ENCODE peak calls at places on chromosomes 12 and 14, in five cellular contexts. S, T, Z, D and W are unnamed samples.

GRCh38 chr14:92586001-92586947 is 72.7 kb downstream of the RIN3 start:
- DNase-seq in S (no peak), T (peak), Z (no peak), D (no peak), W (peak)

GRCh38 chr12:130706885-130707570 is 9.1 kb downstream of the RIMBP2 start:
- DNase-seq in S (no peak), T (no peak), Z (no peak), D (no peak), W (no peak)

GRCh38 chr12:92059976-92060375 is 85.7 kb downstream of the BTG1 start:
- DNase-seq in S (no peak), T (peak), Z (no peak), D (no peak), W (peak)

GRCh38 chr12:11650279-11650696 is 814 bp downstream of the ETV6 start:
- DNase-seq in S (no peak), T (no peak), Z (peak), D (no peak), W (no peak)

GRCh38 chr12:132646850-132647249 is 28.3 kb downstream of the P2RX2 start:
- DNase-seq in S (peak), T (no peak), Z (no peak), D (no peak), W (no peak)

GRCh38 chr12:5014269-5014668 is 29.4 kb upstream of the KCNA5 start:
- DNase-seq in S (no peak), T (peak), Z (no peak), D (no peak), W (peak)

GRCh38 chr12:67621112-67621511 is 27.4 kb upstream of the DYRK2 start:
- DNase-seq in S (no peak), T (no peak), Z (no peak), D (no peak), W (no peak)

GRCh38 chr14:68568907-68569545 is 223.8 kb downstream of the ZFP36L1 start:
- DNase-seq in S (no peak), T (no peak), Z (no peak), D (no peak), W (no peak)

GRCh38 chr14:75434557-75435248 is 6.9 kb downstream of the JDP2 start:
- DNase-seq in S (no peak), T (no peak), Z (no peak), D (no peak), W (no peak)

GRCh38 chr12:19199322-19199721 is 69.8 kb downstream of the PLEKHA5 start:
- DNase-seq in S (no peak), T (no peak), Z (no peak), D (no peak), W (no peak)

GRCh38 chr14:95614335-95614734 is 71.9 kb upstream of the TCL1B start:
- DNase-seq in S (no peak), T (no peak), Z (no peak), D (no peak), W (peak)

GRCh38 chr12:52539024-52539820 is 13.7 kb downstream of the KRT71 start:
- DNase-seq in S (no peak), T (peak), Z (no peak), D (no peak), W (peak)

GRCh38 chr12:66074561-66074960 is 56.0 kb downstream of the LLPH start:
- DNase-seq in S (no peak), T (peak), Z (no peak), D (no peak), W (peak)

DNA sequence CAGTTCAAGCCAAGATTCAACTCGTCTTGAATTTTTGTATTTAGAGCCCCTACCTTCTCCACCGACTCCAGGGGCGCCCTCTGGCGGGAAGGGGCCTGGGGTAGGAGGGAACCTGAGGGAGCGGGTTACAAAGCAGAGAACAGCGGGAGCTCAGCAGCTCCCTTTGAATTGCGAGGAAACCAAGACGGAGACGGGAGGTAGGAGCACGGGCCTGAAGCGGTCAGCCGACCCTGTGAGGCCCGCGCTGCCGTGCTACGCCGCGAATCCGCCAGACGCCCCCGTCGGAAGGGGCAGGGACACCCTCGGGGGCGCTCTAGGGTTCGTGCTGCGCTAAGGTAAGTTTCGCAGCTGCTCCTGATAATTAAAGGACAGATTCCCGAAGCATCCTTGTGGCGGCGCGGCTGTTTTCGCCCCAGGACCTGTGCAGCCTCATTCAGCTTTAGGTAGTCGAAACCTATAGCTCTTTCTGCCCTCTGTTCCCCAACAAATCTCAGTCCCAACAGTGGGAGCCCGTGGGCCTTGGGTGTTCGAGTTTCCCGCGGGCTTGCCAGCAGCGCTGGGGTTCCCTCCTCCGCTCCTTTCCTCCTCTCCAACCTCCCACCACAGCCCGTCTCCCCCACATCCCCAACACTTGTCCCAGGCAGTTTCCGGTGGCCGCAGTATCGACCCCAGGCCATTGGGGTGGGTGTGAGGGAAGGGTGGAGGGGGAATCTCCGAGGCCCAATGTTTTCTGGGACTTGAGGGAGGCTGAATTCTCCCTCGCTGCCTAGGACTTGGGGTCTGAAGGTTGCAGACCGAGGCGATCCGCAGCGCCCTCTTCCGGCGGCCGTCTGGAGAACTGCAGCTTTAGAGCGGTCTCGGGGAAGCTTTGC is 5.1 kb upstream of the NKX2-1 start:
- DNase-seq in S (no peak), T (no peak), Z (peak), D (no peak), W (no peak)
- H3K4me3 ChIP-seq in S (no peak), T (no peak), Z (no peak), D (no peak), W (no peak)

GRCh38 chr14:77761205-77761931 is 412 bp upstream of the SNW1 start:
- DNase-seq in S (no peak), T (peak), Z (peak), D (no peak), W (peak)
- TF ChIP-seq CTCF in S (peak), T (peak), Z (peak), D (peak), W (peak)

GRCh38 chr12:26119391-26119981 is 5.4 kb downstream of the BHLHE41 start:
- DNase-seq in S (no peak), T (peak), Z (peak), D (no peak), W (peak)
- H3K4me3 ChIP-seq in S (no peak), T (no peak), Z (no peak), D (no peak), W (no peak)

GRCh38 chr12:48999371-49000131 is at the start of gene DDN:
- DNase-seq in S (no peak), T (peak), Z (peak), D (no peak), W (peak)

GRCh38 chr12:48997719-48998496 is 1.3 kb downstream of the DDN start:
- DNase-seq in S (no peak), T (no peak), Z (peak), D (no peak), W (peak)

GRCh38 chr12:48995061-48995879 is 3.9 kb downstream of the DDN start:
- DNase-seq in S (peak), T (peak), Z (peak), D (no peak), W (peak)

GRCh38 chr12:48998497-48999353 is 450 bp downstream of the DDN start:
- DNase-seq in S (no peak), T (no peak), Z (no peak), D (no peak), W (peak)

GRCh38 chr12:48996794-48997718 is 2.1 kb downstream of the DDN start:
- DNase-seq in S (peak), T (peak), Z (peak), D (no peak), W (peak)
- TF ChIP-seq CTCF in S (peak), T (peak), Z (peak), D (peak), W (peak)

GRCh38 chr14:49940805-49941421 is 48.0 kb downstream of the ARF6 start:
- DNase-seq in S (no peak), T (peak), Z (no peak), D (no peak), W (peak)
- H3K4me3 ChIP-seq in S (no peak), T (no peak), Z (no peak), D (no peak), W (no peak)

GRCh38 chr12:72133497-72134055 is 138.6 kb upstream of the TRHDE start:
- DNase-seq in S (no peak), T (no peak), Z (no peak), D (no peak), W (no peak)
- TF ChIP-seq CTCF in S (peak), T (no peak), Z (no peak), D (no peak), W (peak)

GRCh38 chr12:124217508-124217981 is 77.3 kb upstream of the RFLNA start:
- DNase-seq in S (no peak), T (no peak), Z (peak), D (no peak), W (no peak)
- H3K4me3 ChIP-seq in S (peak), T (peak), Z (peak), D (peak), W (no peak)